ENCODE peak calls at places on chromosomes 7 and 10, in four cellular contexts. J is activated T-helper 2 cell treated with anti-CD3 and anti-CD28 coated beads, Interferon-gamma antibody, Interleukin-2, Interleukin-4, amounts not matched to agents 10 μg/mL and 5 μg/mL and 100 μg/mL, durations not matched to agents 14 hours and 24 hours and 36 hours; B is astrocyte of the spinal cord; X is cardiac fibroblast. P is an unnamed sample.

GRCh38 chr7:92766461-92767003 is 69.8 kb downstream of the CDK6 start:
- DNase-seq in J (no peak), B (peak), X (peak), P (no peak)

GRCh38 chr7:38585551-38585950 is 45.6 kb downstream of the AMPH start:
- DNase-seq in J (no peak), B (no peak), X (no peak), P (no peak)

GRCh38 chr10:130962240-130963051 is 349.1 kb downstream of the TCERG1L start:
- DNase-seq in J (no peak), B (no peak), X (no peak), P (no peak)

GRCh38 chr10:80952436-80952835 is 414.7 kb downstream of the SH2D4B start:
- DNase-seq in J (no peak), B (no peak), X (no peak), P (no peak)

GRCh38 chr7:84123903-84124573 is 70.6 kb downstream of the SEMA3A start:
- DNase-seq in J (no peak), B (peak), X (no peak), P (no peak)

GRCh38 chr7:936131-937054 is 18.1 kb downstream of the ADAP1 start:
- DNase-seq in J (no peak), B (peak), X (no peak), P (peak)

GRCh38 chr7:20795361-20795760 is 8.7 kb upstream of the SP8 start:
- DNase-seq in J (no peak), B (no peak), X (no peak), P (no peak)

GRCh38 chr7:69429817-69430501 is 168.3 kb upstream of the AUTS2 start:
- DNase-seq in J (no peak), B (peak), X (peak), P (peak)

GRCh38 chr7:64992971-64993370 is 2.1 kb upstream of the ZNF117 start:
- DNase-seq in J (no peak), B (no peak), X (no peak), P (no peak)

GRCh38 chr10:28248092-28248491 is 54.8 kb downstream of the MPP7 start:
- DNase-seq in J (no peak), B (peak), X (peak), P (peak)

GRCh38 chr7:4612939-4613841 is 68.9 kb upstream of the FOXK1 start:
- DNase-seq in J (no peak), B (peak), X (peak), P (no peak)

GRCh38 chr10:18164771-18165361 is 24.6 kb downstream of the CACNB2 start:
- DNase-seq in J (no peak), B (peak), X (peak), P (no peak)

GRCh38 chr7:27677912-27678612 is 15.4 kb upstream of the HIBADH start:
- DNase-seq in J (no peak), B (peak), X (peak), P (no peak)

GRCh38 chr7:96789914-96790313 is 80.3 kb upstream of the SEM1 start:
- DNase-seq in J (no peak), B (no peak), X (no peak), P (no peak)

GRCh38 chr7:359776-360361 is 69.9 kb downstream of the FOXL3 start:
- DNase-seq in J (no peak), B (no peak), X (no peak), P (peak)

GRCh38 chr7:30598121-30598876 is 3.6 kb downstream of the GARS1 start:
- DNase-seq in J (no peak), B (no peak), X (no peak), P (no peak)

GRCh38 chr7:129228633-129229032 is 3.8 kb downstream of the AHCYL2 start:
- DNase-seq in J (no peak), B (no peak), X (no peak), P (no peak)

GRCh38 chr10:4450169-4450568 is 375.8 kb upstream of the AKR1E2 start:
- DNase-seq in J (no peak), B (no peak), X (no peak), P (no peak)

GRCh38 chr7:1227814-1228534 is 4.7 kb upstream of the UNCX start:
- DNase-seq in J (no peak), B (no peak), X (no peak), P (no peak)

GRCh38 chr10:113053091-113053490 is 103.0 kb downstream of the TCF7L2 start:
- DNase-seq in J (no peak), B (no peak), X (no peak), P (no peak)

GRCh38 chr7:107998660-107999480 is 4.1 kb downstream of the LAMB1 start:
- DNase-seq in J (no peak), B (peak), X (no peak), P (no peak)

GRCh38 chr10:72490951-72491350 is 134.9 kb downstream of the MICU1 start:
- DNase-seq in J (no peak), B (no peak), X (peak), P (no peak)

GRCh38 chr10:31075434-31075833 is 43.8 kb upstream of the ZNF438 start:
- DNase-seq in J (no peak), B (peak), X (peak), P (no peak)

GRCh38 chr10:132628966-132629900 is 91.6 kb downstream of the INPP5A start:
- DNase-seq in J (no peak), B (no peak), X (no peak), P (peak)

GRCh38 chr7:47552631-47553030 is 29.3 kb downstream of the TNS3 start:
- DNase-seq in J (no peak), B (peak), X (peak), P (no peak)

GRCh38 chr7:18495412-18496335 is at the start of gene HDAC9:
- DNase-seq in J (no peak), B (peak), X (peak), P (peak)

GRCh38 chr7:93316730-93317129 is 84.6 kb downstream of the VPS50 start:
- DNase-seq in J (no peak), B (peak), X (no peak), P (no peak)

GRCh38 chr7:115133248-115133647 is 211.4 kb downstream of the MDFIC start:
- DNase-seq in J (no peak), B (no peak), X (no peak), P (no peak)

GRCh38 chr10:57849726-57850357 is 417.9 kb downstream of the IPMK start:
- DNase-seq in J (no peak), B (peak), X (peak), P (no peak)

GRCh38 chr10:131747791-131748190 is 153.0 kb upstream of the PPP2R2D start:
- DNase-seq in J (no peak), B (no peak), X (no peak), P (no peak)

GRCh38 chr7:138435231-138435919 is 24.7 kb upstream of the TRIM24 start:
- DNase-seq in J (no peak), B (no peak), X (no peak), P (no peak)

GRCh38 chr7:99308461-99309074 is 17.1 kb upstream of the ARPC1A start:
- DNase-seq in J (no peak), B (no peak), X (no peak), P (no peak)

GRCh38 chr7:124051978-124052377 is 19.1 kb upstream of the TMEM229A start:
- DNase-seq in J (no peak), B (no peak), X (no peak), P (no peak)

GRCh38 chr10:24952701-24953349 is 419 bp upstream of the PRTFDC1 start:
- DNase-seq in J (peak), B (no peak), X (peak), P (peak)

GRCh38 chr7:55527314-55527713 is 45.0 kb downstream of the VOPP1 start:
- DNase-seq in J (no peak), B (no peak), X (no peak), P (no peak)

GRCh38 chr10:95333997-95334792 is 43.4 kb upstream of the PDLIM1 start:
- DNase-seq in J (no peak), B (peak), X (peak), P (peak)

GRCh38 chr10:52517017-52517416 is 202.9 kb downstream of the DKK1 start:
- DNase-seq in J (no peak), B (no peak), X (no peak), P (no peak)

GRCh38 chr10:59082249-59082648 is 94.2 kb upstream of the PHYHIPL start:
- DNase-seq in J (no peak), B (no peak), X (no peak), P (no peak)